ENCODE peak calls at places on chromosomes 7 and 10, in six cellular contexts. One of them, this sample, is unnamed.

GRCh38 chr7:93228302-93228701 is 2.0 kb upstream of the HEPACAM2 start:
- DNase-seq in NCI-H1092: peak; percentile 73
- DNase-seq in suprapubic skin: no peak
- DNase-seq in islet precursor cell: no peak
- DNase-seq in GM19239: no peak
- DNase-seq in T-helper 2 cell: no peak
- DNase-seq in this sample: no peak

GRCh38 chr10:104480797-104481196 is 127.2 kb downstream of the CFAP58 start:
- DNase-seq in NCI-H1092: no peak
- DNase-seq in suprapubic skin: no peak
- DNase-seq in islet precursor cell: no peak
- DNase-seq in GM19239: no peak
- DNase-seq in T-helper 2 cell: no peak
- DNase-seq in this sample: no peak

GRCh38 chr10:7193369-7193768 is 217.5 kb downstream of the SFMBT2 start:
- DNase-seq in NCI-H1092: no peak
- DNase-seq in suprapubic skin: no peak
- DNase-seq in islet precursor cell: no peak
- DNase-seq in GM19239: no peak
- DNase-seq in T-helper 2 cell: no peak
- DNase-seq in this sample: no peak

GRCh38 chr7:82755705-82756551 is 312.4 kb upstream of the CACNA2D1 start:
- DNase-seq in NCI-H1092: no peak
- DNase-seq in suprapubic skin: no peak
- DNase-seq in islet precursor cell: no peak
- DNase-seq in GM19239: no peak
- DNase-seq in T-helper 2 cell: no peak
- DNase-seq in this sample: no peak

GRCh38 chr7:142793156-142793555 is 22.4 kb downstream of the PRSS2 start:
- DNase-seq in NCI-H1092: no peak
- DNase-seq in suprapubic skin: no peak
- DNase-seq in islet precursor cell: peak; percentile 86
- DNase-seq in GM19239: no peak
- DNase-seq in T-helper 2 cell: no peak
- DNase-seq in this sample: no peak

GRCh38 chr7:19749658-19750057 is 23.8 kb downstream of the TMEM196 start:
- DNase-seq in NCI-H1092: no peak
- DNase-seq in suprapubic skin: no peak
- DNase-seq in islet precursor cell: no peak
- DNase-seq in GM19239: no peak
- DNase-seq in T-helper 2 cell: no peak
- DNase-seq in this sample: no peak

GRCh38 chr7:95476904-95477594 is 8.7 kb upstream of the ASB4 start:
- DNase-seq in NCI-H1092: peak; percentile 85
- DNase-seq in suprapubic skin: no peak
- DNase-seq in islet precursor cell: peak; percentile 71
- DNase-seq in GM19239: peak; percentile 9
- DNase-seq in T-helper 2 cell: no peak
- DNase-seq in this sample: peak; percentile 18

GRCh38 chr7:107025449-107026103 is 18.9 kb upstream of the PRKAR2B start:
- DNase-seq in NCI-H1092: no peak
- DNase-seq in suprapubic skin: no peak
- DNase-seq in islet precursor cell: no peak
- DNase-seq in GM19239: no peak
- DNase-seq in T-helper 2 cell: no peak
- DNase-seq in this sample: no peak

GRCh38 chr10:102449321-102450123 is 1.8 kb downstream of the C10orf95 start:
- DNase-seq in NCI-H1092: peak; percentile 54
- DNase-seq in suprapubic skin: peak; percentile 78
- DNase-seq in islet precursor cell: peak; percentile 90
- DNase-seq in GM19239: no peak
- DNase-seq in T-helper 2 cell: peak; percentile 85
- DNase-seq in this sample: no peak

GRCh38 chr10:10510179-10510578 is 507.5 kb upstream of the CELF2 start:
- DNase-seq in NCI-H1092: no peak
- DNase-seq in suprapubic skin: no peak
- DNase-seq in islet precursor cell: no peak
- DNase-seq in GM19239: no peak
- DNase-seq in T-helper 2 cell: no peak
- DNase-seq in this sample: no peak

GRCh38 chr7:45105588-45106188 is 5.8 kb downstream of the TBRG4 start:
- DNase-seq in NCI-H1092: no peak
- DNase-seq in suprapubic skin: no peak
- DNase-seq in islet precursor cell: peak; percentile 38
- DNase-seq in GM19239: no peak
- DNase-seq in T-helper 2 cell: no peak
- DNase-seq in this sample: no peak

This sample was measured in GM18507.